ENCODE peak calls at places on chromosomes 11 and 22, in eight cellular contexts. One of them, this sample, is unnamed.

GRCh38 chr11:132683602-132684001 is 848.7 kb downstream of the OPCML start:
- DNase-seq in cerebellar nuclear complex: no peak
- DNase-seq in choroid plexus epithelial cell: peak; percentile 29
- DNase-seq in activated T-cell treated with anti-CD3 and anti-CD28 coated beads for 48 hours: no peak
- DNase-seq in mucosa of gallbladder: no peak
- DNase-seq in EL: peak; percentile 11
- DNase-seq in head of caudate nucleus: no peak
- DNase-seq in NCI-H187: no peak
- DNase-seq in this sample: no peak

GRCh38 chr11:995752-996420 is 40.6 kb downstream of the MUC6 start:
- DNase-seq in cerebellar nuclear complex: no peak
- DNase-seq in choroid plexus epithelial cell: peak; percentile 36
- DNase-seq in NCI-H187: no peak
- DNase-seq in mucosa of gallbladder: no peak
- DNase-seq in EL: no peak
- DNase-seq in activated T-cell treated with anti-CD3 and anti-CD28 coated beads for 48 hours: no peak
- DNase-seq in head of caudate nucleus: peak; percentile 66
- DNase-seq in this sample: no peak

GRCh38 chr11:18540207-18541009 is 13.7 kb upstream of the TSG101 start:
- DNase-seq in NCI-H187: no peak
- DNase-seq in cerebellar nuclear complex: no peak
- DNase-seq in mucosa of gallbladder: no peak
- DNase-seq in activated T-cell treated with anti-CD3 and anti-CD28 coated beads for 48 hours: no peak
- DNase-seq in EL: no peak
- DNase-seq in head of caudate nucleus: no peak
- DNase-seq in choroid plexus epithelial cell: peak; percentile 58
- DNase-seq in this sample: peak; percentile 42

GRCh38 chr22:37109242-37109917 is at the start of gene TMPRSS6:
- DNase-seq in EL: no peak
- DNase-seq in head of caudate nucleus: no peak
- DNase-seq in activated T-cell treated with anti-CD3 and anti-CD28 coated beads for 48 hours: no peak
- DNase-seq in mucosa of gallbladder: peak; percentile 46
- DNase-seq in choroid plexus epithelial cell: no peak
- DNase-seq in NCI-H187: peak; percentile 26
- DNase-seq in cerebellar nuclear complex: no peak
- DNase-seq in this sample: no peak

GRCh38 chr11:47409440-47410403 is 1.3 kb downstream of the SLC39A13 start:
- DNase-seq in choroid plexus epithelial cell: no peak
- DNase-seq in mucosa of gallbladder: no peak
- DNase-seq in cerebellar nuclear complex: no peak
- DNase-seq in EL: peak; percentile 67
- DNase-seq in activated T-cell treated with anti-CD3 and anti-CD28 coated beads for 48 hours: no peak
- DNase-seq in head of caudate nucleus: no peak
- DNase-seq in NCI-H187: no peak
- DNase-seq in this sample: no peak

GRCh38 chr11:100805509-100806199 is 118.6 kb downstream of the ARHGAP42 start:
- DNase-seq in head of caudate nucleus: no peak
- DNase-seq in NCI-H187: no peak
- DNase-seq in EL: peak; percentile 44
- DNase-seq in choroid plexus epithelial cell: no peak
- DNase-seq in activated T-cell treated with anti-CD3 and anti-CD28 coated beads for 48 hours: no peak
- DNase-seq in cerebellar nuclear complex: no peak
- DNase-seq in mucosa of gallbladder: no peak
- DNase-seq in this sample: no peak

GRCh38 chr11:88680806-88681205 is 343.3 kb upstream of the CTSC start:
- DNase-seq in NCI-H187: no peak
- DNase-seq in head of caudate nucleus: no peak
- DNase-seq in EL: peak; percentile 5
- DNase-seq in activated T-cell treated with anti-CD3 and anti-CD28 coated beads for 48 hours: no peak
- DNase-seq in choroid plexus epithelial cell: peak; percentile 10
- DNase-seq in mucosa of gallbladder: no peak
- DNase-seq in cerebellar nuclear complex: no peak
- DNase-seq in this sample: no peak

GRCh38 chr22:23518381-23519187 is 61.5 kb downstream of the IGLL1 start:
- DNase-seq in head of caudate nucleus: no peak
- DNase-seq in NCI-H187: no peak
- DNase-seq in mucosa of gallbladder: no peak
- DNase-seq in choroid plexus epithelial cell: no peak
- DNase-seq in activated T-cell treated with anti-CD3 and anti-CD28 coated beads for 48 hours: no peak
- DNase-seq in cerebellar nuclear complex: no peak
- DNase-seq in EL: no peak
- DNase-seq in this sample: no peak

GRCh38 chr11:7592706-7593105 is 78.9 kb downstream of the PPFIBP2 start:
- DNase-seq in head of caudate nucleus: no peak
- DNase-seq in activated T-cell treated with anti-CD3 and anti-CD28 coated beads for 48 hours: no peak
- DNase-seq in mucosa of gallbladder: no peak
- DNase-seq in cerebellar nuclear complex: no peak
- DNase-seq in EL: peak; percentile 34
- DNase-seq in NCI-H187: no peak
- DNase-seq in choroid plexus epithelial cell: peak; percentile 51
- DNase-seq in this sample: peak; percentile 11

GRCh38 chr11:121237686-121238658 is 54.6 kb upstream of the SC5D start:
- DNase-seq in cerebellar nuclear complex: no peak
- DNase-seq in mucosa of gallbladder: no peak
- DNase-seq in NCI-H187: no peak
- DNase-seq in choroid plexus epithelial cell: peak; percentile 58
- DNase-seq in activated T-cell treated with anti-CD3 and anti-CD28 coated beads for 48 hours: peak; percentile 25
- DNase-seq in EL: no peak
- DNase-seq in head of caudate nucleus: no peak
- DNase-seq in this sample: no peak

GRCh38 chr11:19715373-19715772 is 2.7 kb downstream of the NAV2 start:
- DNase-seq in NCI-H187: no peak
- DNase-seq in mucosa of gallbladder: no peak
- DNase-seq in activated T-cell treated with anti-CD3 and anti-CD28 coated beads for 48 hours: no peak
- DNase-seq in choroid plexus epithelial cell: peak; percentile 87
- DNase-seq in EL: peak; percentile 98
- DNase-seq in head of caudate nucleus: no peak
- DNase-seq in cerebellar nuclear complex: no peak
- DNase-seq in this sample: no peak

GRCh38 chr11:41522391-41522790 is 62.9 kb upstream of the LRRC4C start:
- DNase-seq in choroid plexus epithelial cell: no peak
- DNase-seq in mucosa of gallbladder: no peak
- DNase-seq in cerebellar nuclear complex: no peak
- DNase-seq in EL: no peak
- DNase-seq in NCI-H187: no peak
- DNase-seq in head of caudate nucleus: no peak
- DNase-seq in activated T-cell treated with anti-CD3 and anti-CD28 coated beads for 48 hours: no peak
- DNase-seq in this sample: no peak

GRCh38 chr11:129143335-129143734 is 48.8 kb downstream of the ARHGAP32 start:
- DNase-seq in activated T-cell treated with anti-CD3 and anti-CD28 coated beads for 48 hours: no peak
- DNase-seq in choroid plexus epithelial cell: peak; percentile 98
- DNase-seq in NCI-H187: no peak
- DNase-seq in cerebellar nuclear complex: no peak
- DNase-seq in mucosa of gallbladder: peak; percentile 85
- DNase-seq in head of caudate nucleus: peak; percentile 88
- DNase-seq in EL: peak; percentile 98
- DNase-seq in this sample: peak; percentile 67

GRCh38 chr11:134950692-134951304 is 538.8 kb upstream of the B3GAT1 start:
- DNase-seq in activated T-cell treated with anti-CD3 and anti-CD28 coated beads for 48 hours: no peak
- DNase-seq in mucosa of gallbladder: no peak
- DNase-seq in EL: no peak
- DNase-seq in head of caudate nucleus: no peak
- DNase-seq in choroid plexus epithelial cell: peak; percentile 26
- DNase-seq in cerebellar nuclear complex: no peak
- DNase-seq in NCI-H187: no peak
- DNase-seq in this sample: no peak

GRCh38 chr22:40979198-40979597 is 28.0 kb downstream of the RBX1 start:
- DNase-seq in cerebellar nuclear complex: no peak
- DNase-seq in head of caudate nucleus: no peak
- DNase-seq in activated T-cell treated with anti-CD3 and anti-CD28 coated beads for 48 hours: no peak
- DNase-seq in NCI-H187: no peak
- DNase-seq in EL: no peak
- DNase-seq in mucosa of gallbladder: no peak
- DNase-seq in choroid plexus epithelial cell: no peak
- DNase-seq in this sample: no peak

GRCh38 chr11:123235117-123235686 is 40.2 kb upstream of the CLMP start:
- DNase-seq in choroid plexus epithelial cell: peak; percentile 37
- DNase-seq in mucosa of gallbladder: no peak
- DNase-seq in EL: peak; percentile 36
- DNase-seq in cerebellar nuclear complex: no peak
- DNase-seq in head of caudate nucleus: peak; percentile 80
- DNase-seq in NCI-H187: no peak
- DNase-seq in activated T-cell treated with anti-CD3 and anti-CD28 coated beads for 48 hours: peak; percentile 47
- DNase-seq in this sample: no peak

GRCh38 chr11:13343931-13344717 is 66.5 kb downstream of the BMAL1 start:
- DNase-seq in NCI-H187: peak; percentile 38
- DNase-seq in EL: peak; percentile 75
- DNase-seq in head of caudate nucleus: peak; percentile 89
- DNase-seq in cerebellar nuclear complex: no peak
- DNase-seq in activated T-cell treated with anti-CD3 and anti-CD28 coated beads for 48 hours: peak; percentile 51
- DNase-seq in mucosa of gallbladder: peak; percentile 70
- DNase-seq in choroid plexus epithelial cell: peak; percentile 87
- DNase-seq in this sample: peak; percentile 69

GRCh38 chr11:32229566-32230240 is 138.8 kb downstream of the RCN1 start:
- DNase-seq in head of caudate nucleus: no peak
- DNase-seq in NCI-H187: no peak
- DNase-seq in choroid plexus epithelial cell: no peak
- DNase-seq in activated T-cell treated with anti-CD3 and anti-CD28 coated beads for 48 hours: no peak
- DNase-seq in cerebellar nuclear complex: no peak
- DNase-seq in EL: no peak
- DNase-seq in mucosa of gallbladder: no peak
- DNase-seq in this sample: no peak

GRCh38 chr11:69525516-69526452 is 44.3 kb downstream of the LINC01488 start:
- DNase-seq in activated T-cell treated with anti-CD3 and anti-CD28 coated beads for 48 hours: no peak
- DNase-seq in choroid plexus epithelial cell: no peak
- DNase-seq in EL: no peak
- DNase-seq in head of caudate nucleus: no peak
- DNase-seq in mucosa of gallbladder: no peak
- DNase-seq in NCI-H187: no peak
- DNase-seq in cerebellar nuclear complex: no peak
- DNase-seq in this sample: no peak

GRCh38 chr11:96012086-96012824 is 88.3 kb upstream of the MTMR2 start:
- DNase-seq in cerebellar nuclear complex: no peak
- DNase-seq in head of caudate nucleus: peak; percentile 87
- DNase-seq in activated T-cell treated with anti-CD3 and anti-CD28 coated beads for 48 hours: peak; percentile 25
- DNase-seq in EL: peak; percentile 13
- DNase-seq in choroid plexus epithelial cell: peak; percentile 89
- DNase-seq in NCI-H187: no peak
- DNase-seq in mucosa of gallbladder: peak; percentile 46
- DNase-seq in this sample: peak; percentile 99

GRCh38 chr11:11324090-11324489 is 29.0 kb downstream of the CSNK2A3 start:
- DNase-seq in EL: no peak
- DNase-seq in mucosa of gallbladder: no peak
- DNase-seq in head of caudate nucleus: no peak
- DNase-seq in NCI-H187: no peak
- DNase-seq in activated T-cell treated with anti-CD3 and anti-CD28 coated beads for 48 hours: no peak
- DNase-seq in cerebellar nuclear complex: no peak
- DNase-seq in choroid plexus epithelial cell: no peak
- DNase-seq in this sample: no peak

GRCh38 chr11:63937713-63938480 is 905 bp upstream of the NAA40 start:
- DNase-seq in activated T-cell treated with anti-CD3 and anti-CD28 coated beads for 48 hours: no peak
- DNase-seq in NCI-H187: no peak
- DNase-seq in EL: no peak
- DNase-seq in head of caudate nucleus: peak; percentile 45
- DNase-seq in cerebellar nuclear complex: no peak
- DNase-seq in mucosa of gallbladder: no peak
- DNase-seq in choroid plexus epithelial cell: no peak
- DNase-seq in this sample: no peak

GRCh38 chr11:122019908-122020694 is 95.9 kb downstream of the BLID start:
- DNase-seq in mucosa of gallbladder: no peak
- DNase-seq in cerebellar nuclear complex: no peak
- DNase-seq in EL: no peak
- DNase-seq in head of caudate nucleus: no peak
- DNase-seq in choroid plexus epithelial cell: no peak
- DNase-seq in activated T-cell treated with anti-CD3 and anti-CD28 coated beads for 48 hours: no peak
- DNase-seq in NCI-H187: no peak
- DNase-seq in this sample: no peak

GRCh38 chr11:44752262-44752661 is 25.5 kb downstream of the TSPAN18 start:
- DNase-seq in EL: no peak
- DNase-seq in cerebellar nuclear complex: no peak
- DNase-seq in head of caudate nucleus: no peak
- DNase-seq in NCI-H187: no peak
- DNase-seq in activated T-cell treated with anti-CD3 and anti-CD28 coated beads for 48 hours: no peak
- DNase-seq in choroid plexus epithelial cell: no peak
- DNase-seq in mucosa of gallbladder: no peak
- DNase-seq in this sample: no peak

GRCh38 chr22:46377566-46378498 is 42.3 kb downstream of the TRMU start:
- DNase-seq in choroid plexus epithelial cell: no peak
- DNase-seq in NCI-H187: no peak
- DNase-seq in EL: peak; percentile 52
- DNase-seq in head of caudate nucleus: no peak
- DNase-seq in mucosa of gallbladder: peak; percentile 76
- DNase-seq in cerebellar nuclear complex: no peak
- DNase-seq in activated T-cell treated with anti-CD3 and anti-CD28 coated beads for 48 hours: no peak
- DNase-seq in this sample: no peak

This sample was measured in pons.